ENCODE peak calls at places on chromosomes 16 and 17, in eight cellular contexts. J, A, F, I, L, C, M and G are unnamed samples.

GRCh38 chr17:73641779-73642580 is 2.3 kb downstream of the SDK2 start:
- DNase-seq in J (no peak), F (no peak), I (no peak), A (no peak), C (peak; percentile 60), M (no peak), L (no peak), G (no peak)

GRCh38 chr16:88524973-88525662 is 45.1 kb upstream of the ZC3H18 start:
- DNase-seq in J (no peak), L (no peak), M (no peak), C (no peak), I (no peak), F (no peak), A (no peak), G (no peak)

GRCh38 chr17:71866095-71866494 is 254.7 kb upstream of the SOX9 start:
- DNase-seq in M (no peak), F (no peak), L (no peak), C (no peak), A (no peak), J (no peak), I (no peak), G (no peak)

GRCh38 chr17:10156579-10157488 is 41.6 kb downstream of the GAS7 start:
- DNase-seq in A (no peak), J (no peak), I (no peak), M (peak; percentile 26), F (no peak), C (no peak), L (no peak), G (no peak)

GRCh38 chr17:8020251-8020650 is 17.8 kb downstream of the GUCY2D start:
- DNase-seq in I (no peak), M (no peak), J (no peak), A (no peak), F (no peak), L (no peak), C (no peak), G (no peak)

GRCh38 chr17:72487731-72488325 is 367.0 kb downstream of the SOX9 start:
- DNase-seq in L (no peak), M (no peak), F (no peak), J (no peak), C (no peak), A (no peak), I (no peak), G (no peak)

GRCh38 chr17:43019418-43019817 is 2.8 kb downstream of the VAT1 start:
- DNase-seq in M (no peak), I (no peak), L (no peak), A (no peak), C (no peak), F (no peak), J (no peak), G (no peak)

GRCh38 chr16:69465083-69465721 is 40.8 kb downstream of the CYB5B start:
- DNase-seq in I (no peak), L (no peak), J (no peak), M (no peak), A (no peak), F (peak; percentile 79), C (no peak), G (no peak)

GRCh38 chr17:1975573-1975972 is 49.6 kb downstream of the RTN4RL1 start:
- DNase-seq in A (no peak), F (no peak), L (no peak), I (no peak), M (no peak), J (no peak), C (no peak), G (no peak)

GRCh38 chr16:79703066-79703465 is 102.5 kb upstream of the MAF start:
- DNase-seq in L (no peak), I (no peak), A (no peak), F (no peak), J (no peak), C (no peak), M (no peak), G (no peak)

GRCh38 chr16:12540290-12540689 is 263.4 kb downstream of the CPPED1 start:
- DNase-seq in A (no peak), M (no peak), F (no peak), C (no peak), I (no peak), L (no peak), J (no peak), G (no peak)

GRCh38 chr17:65191805-65192740 is 54.9 kb downstream of the RGS9 start:
- DNase-seq in F (peak; percentile 78), L (no peak), A (no peak), I (no peak), C (no peak), J (no peak), M (no peak), G (no peak)

GRCh38 chr16:3171855-3172593 is 16.0 kb upstream of the OR1F1 start:
- DNase-seq in F (peak; percentile 76), A (no peak), I (no peak), M (no peak), C (no peak), J (peak; percentile 87), L (no peak), G (no peak)

GRCh38 chr17:39527220-39527813 is 66.0 kb downstream of the CDK12 start:
- DNase-seq in A (no peak), I (no peak), C (no peak), J (no peak), L (no peak), F (no peak), M (no peak), G (no peak)

GRCh38 chr16:50520451-50521245 is 27.5 kb upstream of the NKD1 start:
- DNase-seq in A (peak; percentile 7), M (no peak), C (no peak), J (peak; percentile 14), L (no peak), F (no peak), I (no peak), G (no peak)

GRCh38 chr16:1429631-1430030 is 1.2 kb upstream of the PERCC1 start:
- DNase-seq in C (no peak), A (no peak), J (no peak), I (no peak), M (no peak), F (no peak), L (no peak), G (no peak)

GRCh38 chr17:72594248-72594647 is 473.4 kb downstream of the SOX9 start:
- DNase-seq in A (no peak), J (peak; percentile 49), M (no peak), C (no peak), I (no peak), L (no peak), F (no peak), G (no peak)

GRCh38 chr16:17801024-17801423 is 330.3 kb upstream of the XYLT1 start:
- DNase-seq in C (no peak), A (no peak), J (no peak), L (no peak), F (peak; percentile 37), I (no peak), M (no peak), G (no peak)

GRCh38 chr16:75931043-75931442 is 204.8 kb upstream of the CPHXL start:
- DNase-seq in I (no peak), F (peak; percentile 97), A (no peak), L (no peak), J (no peak), M (no peak), C (no peak), G (no peak)

GRCh38 chr16:81733295-81733694 is 45.8 kb upstream of the PLCG2 start:
- DNase-seq in L (no peak), I (no peak), F (no peak), M (no peak), J (no peak), C (no peak), A (no peak), G (no peak)

GRCh38 chr17:43401293-43401692 is 2.5 kb downstream of the ARL4D start:
- DNase-seq in C (no peak), M (no peak), L (no peak), F (peak; percentile 88), J (no peak), I (no peak), A (no peak), G (no peak)

GRCh38 chr17:42922335-42922734 is 21.7 kb downstream of the G6PC1 start:
- DNase-seq in I (no peak), C (no peak), J (no peak), A (no peak), M (no peak), L (no peak), F (no peak), G (no peak)

GRCh38 chr16:79850348-79850747 is 249.8 kb upstream of the MAF start:
- DNase-seq in I (no peak), C (no peak), A (no peak), F (no peak), L (no peak), J (no peak), M (no peak), G (no peak)

GRCh38 chr16:11052080-11052808 is 107.9 kb downstream of the CLEC16A start:
- DNase-seq in A (peak; percentile 55), L (no peak), C (no peak), I (no peak), F (no peak), M (no peak), J (no peak), G (no peak)

GRCh38 chr17:80175411-80175810 is 5.6 kb downstream of the CARD14 start:
- DNase-seq in C (no peak), I (no peak), L (no peak), F (no peak), J (peak; percentile 65), A (no peak), M (no peak), G (no peak)

GRCh38 chr17:8163978-8164814 is 1.4 kb upstream of the VAMP2 start:
- DNase-seq in J (peak; percentile 72), A (peak; percentile 88), L (no peak), C (no peak), M (no peak), F (peak; percentile 59), I (no peak), G (no peak)

GRCh38 chr17:70913086-70913485 is 743.8 kb downstream of the KCNJ2 start:
- DNase-seq in C (no peak), F (peak; percentile 32), I (no peak), A (no peak), L (no peak), M (no peak), J (no peak), G (no peak)

GRCh38 chr17:68457539-68458259 is 403 bp upstream of the WIPI1 start:
- DNase-seq in I (peak; percentile 90), J (peak; percentile 100), C (peak; percentile 99), A (peak; percentile 98), M (peak; percentile 99), L (peak; percentile 99), F (peak; percentile 98), G (no peak)
- TF ChIP-seq CTCF in I (peak; percentile 29), J (peak; percentile 13), C (no peak), A (no peak), M (peak; percentile 48), L (peak; percentile 26), F (no peak), G (no peak)

GRCh38 chr17:56867948-56868376 is 34.0 kb downstream of the DGKE start:
- DNase-seq in M (no peak), A (no peak), L (no peak), C (no peak), J (no peak), F (peak; percentile 67), I (no peak), G (no peak)
- H3K27ac ChIP-seq in M (no peak overlapping the region), A (no peak overlapping the region), L (no peak overlapping the region), C (no peak overlapping the region), J (no peak overlapping the region), F (no peak overlapping the region), I (no peak overlapping the region), G (no peak overlapping the region)

GRCh38 chr17:41885733-41886132 is 20.5 kb upstream of the KLHL11 start:
- DNase-seq in J (no peak), M (no peak), F (no peak), A (no peak), L (no peak), C (no peak), I (no peak), G (no peak)
- TF ChIP-seq CTCF in J (peak; percentile 46), M (no peak), F (peak; percentile 23), A (no peak), L (peak; percentile 5), C (no peak), I (no peak), G (no peak)

GRCh38 chr16:57143125-57143965 is 42.5 kb downstream of the PSME3IP1 start:
- DNase-seq in J (no peak), C (no peak), F (no peak), A (no peak), M (peak; percentile 36), I (no peak), L (no peak), G (no peak)
- H3K27ac ChIP-seq in J (no peak overlapping the region), C (no peak overlapping the region), F (no peak overlapping the region), A (peak overlapping the region; percentile 19), M (peak overlapping the region; percentile 87), I (no peak overlapping the region), L (no peak overlapping the region), G (no peak overlapping the region)